ENCODE peak calls at places on chromosomes 16 and 17, in five cellular contexts. A is bronchial epithelial cell, I is AG09309, E is BE2C, G is HepG2. L is an unnamed sample.

GRCh38 chr17:81822312-81822637 is 10.8 kb downstream of the MCRIP1 start:
- DNase-seq in A (no peak), I (no peak), E (no peak), G (no peak), L (no peak)

GRCh38 chr17:17749025-17749772 is 67.9 kb downstream of the RAI1 start:
- DNase-seq in A (no peak), I (no peak), E (peak; percentile 83), G (no peak), L (no peak)

GRCh38 chr17:18203308-18203707 is 19.7 kb downstream of the ALKBH5 start:
- DNase-seq in A (no peak), I (no peak), E (no peak), G (peak; percentile 60), L (no peak)

GRCh38 chr17:43823350-43824084 is 9.4 kb downstream of the MPP3 start:
- DNase-seq in A (no peak), I (no peak), E (no peak), G (no peak), L (no peak)

GRCh38 chr17:43431741-43432523 is 33.1 kb downstream of the ARL4D start:
- DNase-seq in A (no peak), I (no peak), E (no peak), G (no peak), L (no peak)

GRCh38 chr16:50311134-50311528 is 44.8 kb downstream of the ADCY7 start:
- DNase-seq in A (no peak), I (no peak), E (no peak), G (no peak), L (no peak)

GRCh38 chr17:81517339-81518112 is 4.9 kb upstream of the ACTG1 start:
- DNase-seq in A (no peak), I (no peak), E (peak; percentile 26), G (no peak), L (peak; percentile 49)

GRCh38 chr17:50693041-50693682 is 14.6 kb downstream of the ANKRD40 start:
- DNase-seq in A (peak; percentile 74), I (no peak), E (no peak), G (peak; percentile 92), L (no peak)

GRCh38 chr16:16127469-16128116 is 95.7 kb downstream of the ABCC6 start:
- DNase-seq in A (peak; percentile 51), I (peak; percentile 5), E (peak; percentile 69), G (peak; percentile 72), L (peak; percentile 77)

GRCh38 chr17:41907185-41907556 is 11.6 kb downstream of the ACLY start:
- DNase-seq in A (no peak), I (peak; percentile 33), E (no peak), G (no peak), L (no peak)

GRCh38 chr16:56758432-56758831 is 28.5 kb downstream of the NUP93 start:
- DNase-seq in A (no peak), I (no peak), E (no peak), G (no peak), L (no peak)

GRCh38 chr17:1627219-1627986 is 1.2 kb downstream of the SLC43A2 start:
- DNase-seq in A (no peak), I (no peak), E (peak; percentile 26), G (no peak), L (no peak)

GRCh38 chr16:78925071-78925714 is 675.3 kb downstream of the MAF start:
- DNase-seq in A (peak; percentile 21), I (no peak), E (no peak), G (peak; percentile 24), L (peak; percentile 50)

GRCh38 chr16:78428193-78428592 is 328.7 kb downstream of the WWOX start:
- DNase-seq in A (no peak), I (no peak), E (no peak), G (no peak), L (no peak)

GRCh38 chr16:2196162-2196980 is at the start of gene CASKIN1:
- DNase-seq in A (no peak), I (no peak), E (peak; percentile 55), G (no peak), L (no peak)

GRCh38 chr17:17181666-17182600 is 24.2 kb downstream of the PLD6 start:
- DNase-seq in A (no peak), I (no peak), E (no peak), G (no peak), L (peak; percentile 38)

GRCh38 chr17:28446716-28447395 is 26.6 kb upstream of the SLC13A2 start:
- DNase-seq in A (peak; percentile 77), I (no peak), E (no peak), G (no peak), L (no peak)

GRCh38 chr17:63446218-63446980 is at the start of gene CYB561:
- DNase-seq in A (peak; percentile 32), I (no peak), E (no peak), G (no peak), L (peak; percentile 68)

GRCh38 chr16:77531741-77532140 is 96.9 kb upstream of the ADAMTS18 start:
- DNase-seq in A (peak; percentile 32), I (peak; percentile 48), E (no peak), G (no peak), L (no peak)

GRCh38 chr17:5826384-5826783 is 242.1 kb upstream of the NLRP1 start:
- DNase-seq in A (peak; percentile 92), I (no peak), E (no peak), G (no peak), L (no peak)

GRCh38 chr17:60902399-60902798 is 224.7 kb downstream of the BCAS3 start:
- DNase-seq in A (no peak), I (no peak), E (no peak), G (no peak), L (no peak)

GRCh38 chr16:76265434-76266045 is 11.7 kb upstream of the CNTNAP4 start:
- DNase-seq in A (peak; percentile 11), I (no peak), E (peak; percentile 79), G (peak; percentile 31), L (peak; percentile 43)

GRCh38 chr16:77963185-77964044 is 58.9 kb upstream of the CLEC3A start:
- DNase-seq in A (no peak), I (no peak), E (no peak), G (no peak), L (no peak)

GRCh38 chr17:28744104-28744801 is 442 bp downstream of the TRAF4 start:
- DNase-seq in A (no peak), I (no peak), E (peak; percentile 30), G (peak; percentile 71), L (peak; percentile 76)

GRCh38 chr17:538096-538973 is 176.3 kb downstream of the VPS53 start:
- DNase-seq in A (no peak), I (peak; percentile 32), E (no peak), G (no peak), L (no peak)

GRCh38 chr16:19774024-19774423 is 56.0 kb downstream of the IQCK start:
- DNase-seq in A (no peak), I (no peak), E (no peak), G (no peak), L (no peak)

GRCh38 chr17:1820518-1821252 is 9.0 kb downstream of the SMYD4 start:
- DNase-seq in A (no peak), I (no peak), E (no peak), G (no peak), L (no peak)

GRCh38 chr17:64399071-64399766 is 8.6 kb upstream of the PECAM1 start:
- DNase-seq in A (peak; percentile 56), I (no peak), E (no peak), G (no peak), L (peak; percentile 55)

GRCh38 chr16:16120044-16120381 is 103.3 kb downstream of the ABCC6 start:
- DNase-seq in A (no peak), I (no peak), E (no peak), G (no peak), L (no peak)

DNA sequence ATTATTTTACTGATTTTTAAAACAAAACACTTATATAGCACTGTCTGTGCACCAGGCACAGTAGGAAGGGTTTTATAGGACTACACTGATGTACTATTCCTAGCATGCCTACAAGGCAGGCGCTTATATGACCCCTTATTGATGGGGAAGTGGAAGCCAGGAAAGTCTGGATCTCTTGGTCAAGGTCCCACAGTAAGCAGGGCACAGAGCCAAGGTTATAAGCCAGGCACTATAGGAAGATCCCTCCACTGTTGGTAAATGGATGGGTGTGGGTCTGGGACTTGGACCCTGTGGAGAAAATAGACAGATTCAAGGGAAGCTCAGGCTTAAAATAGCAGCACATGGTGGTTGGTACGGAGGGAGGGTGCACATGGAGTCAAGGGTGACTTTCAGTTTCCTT is 59.1 kb upstream of the PLCG2 start:
- DNase-seq in A (no peak), I (no peak), E (no peak), G (no peak), L (no peak)
- TF ChIP-seq CTCF in A (no peak), I (no peak), E (no peak), G (no peak), L (no peak)

DNA sequence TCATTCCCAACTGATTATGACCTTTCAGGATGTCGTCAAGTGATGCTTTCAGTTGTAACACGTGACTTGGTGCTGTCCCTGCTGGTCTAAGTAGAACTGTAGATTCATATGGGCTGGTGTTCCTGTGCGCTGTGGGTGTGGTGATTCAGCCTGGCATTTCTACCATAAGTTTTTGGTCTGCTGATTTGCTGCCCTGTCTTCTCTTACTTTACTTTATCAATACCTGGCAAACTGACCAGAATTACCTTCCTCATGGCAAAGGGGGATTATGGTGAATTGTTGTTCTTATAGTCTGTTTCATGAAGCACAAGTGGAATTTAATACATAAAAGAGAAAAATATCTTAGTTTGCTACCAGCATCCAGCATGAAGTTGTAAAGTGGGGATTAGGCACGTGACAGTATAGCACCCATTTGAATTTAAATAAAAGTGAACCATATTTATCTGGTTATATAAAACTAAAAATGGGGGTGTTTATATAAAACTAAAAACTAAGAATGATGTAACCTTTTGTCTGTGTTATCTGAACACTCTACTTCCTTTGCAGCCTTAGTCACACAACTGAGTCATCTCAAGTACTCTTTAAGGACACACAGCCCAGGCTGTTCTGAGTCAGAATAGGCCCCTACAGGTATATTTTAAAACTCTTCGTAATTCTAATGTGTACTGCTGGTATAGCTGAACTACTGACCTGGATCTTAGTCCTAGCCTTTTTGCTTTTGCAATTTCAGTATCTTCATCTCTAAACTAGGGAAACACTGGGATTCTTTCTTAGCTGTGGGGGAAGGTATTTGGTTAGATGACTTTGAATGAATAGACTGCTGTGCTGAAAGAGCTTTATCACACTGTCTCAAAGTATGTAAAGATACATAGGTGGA is 28.3 kb downstream of the TTC19 start:
- DNase-seq in A (peak; percentile 96), I (peak; percentile 85), E (no peak), G (peak; percentile 48), L (peak; percentile 81)
- TF ChIP-seq CTCF in A (no peak), I (peak; percentile 1), E (no peak), G (no peak), L (peak; percentile 21)

GRCh38 chr16:88505405-88506082 is 52.5 kb downstream of the ZFPM1 start:
- DNase-seq in A (peak; percentile 34), I (no peak), E (peak; percentile 83), G (peak; percentile 79), L (peak; percentile 87)
- TF ChIP-seq CTCF in A (peak; percentile 67), I (peak; percentile 50), E (peak; percentile 64), G (peak; percentile 82), L (peak; percentile 41)

DNA sequence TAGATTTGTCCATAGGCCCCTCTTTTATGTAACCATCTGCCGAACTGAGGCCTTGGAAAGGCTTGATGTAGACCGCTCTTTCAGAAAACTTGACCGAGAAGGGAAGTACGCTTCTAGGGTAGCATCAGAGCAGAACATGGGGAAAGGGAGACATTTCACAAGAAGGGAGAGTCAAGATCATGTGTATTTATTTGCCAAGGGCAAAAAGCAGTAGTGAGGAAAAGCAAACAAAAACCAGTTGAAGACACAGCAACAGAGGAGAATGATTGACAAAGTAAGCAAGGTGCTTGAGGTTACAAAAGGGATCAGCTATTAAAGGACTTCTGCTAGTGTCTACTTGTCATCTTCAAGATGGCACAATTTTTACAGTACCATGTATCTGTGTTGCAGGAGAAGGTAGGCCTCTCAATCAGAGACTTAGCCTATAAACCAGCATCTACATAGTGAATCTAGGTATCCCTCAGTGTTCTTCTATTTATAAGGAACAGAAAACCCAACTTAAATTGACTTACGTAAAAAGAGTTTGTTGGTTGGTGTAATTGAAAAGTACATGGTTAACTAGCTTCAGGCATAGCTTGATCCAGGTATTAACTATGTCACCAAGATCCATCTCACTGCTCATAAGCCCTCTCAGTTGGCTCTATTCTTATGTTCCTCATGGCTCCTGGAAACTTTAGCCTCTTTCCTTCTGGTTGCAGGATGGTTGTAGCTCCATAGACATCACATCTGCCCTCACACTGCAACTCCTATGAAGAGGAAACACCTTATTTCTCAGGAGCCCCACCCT is 288.4 kb downstream of the IRX3 start:
- DNase-seq in A (no peak), I (no peak), E (no peak), G (peak; percentile 53), L (no peak)
- TF ChIP-seq CTCF in A (no peak), I (no peak), E (no peak), G (no peak), L (no peak)

L was measured in activated CD8-positive, alpha-beta T cell treated with anti-CD3 and anti-CD28 coated beads for 36 hours.